ENCODE peak calls at places on chromosome 21, in seven cellular contexts. J, N, A, Y, Q, B and M are unnamed samples.

GRCh38 chr21:28207776-28208175 is 784.9 kb downstream of the LTN1 start:
- DNase-seq in J (no peak), N (no peak), A (no peak), Y (no peak), Q (no peak), B (peak), M (no peak)

GRCh38 chr21:29208044-29208665 is 77.7 kb downstream of the MAP3K7CL start:
- DNase-seq in J (no peak), N (no peak), A (no peak), Y (no peak), Q (no peak), B (no peak), M (no peak)

GRCh38 chr21:35940074-35940927 is 120.0 kb downstream of the SETD4 start:
- DNase-seq in J (peak), N (peak), A (no peak), Y (no peak), Q (peak), B (peak), M (no peak)

GRCh38 chr21:39885119-39885848 is 18.0 kb downstream of the PCP4 start:
- DNase-seq in J (peak), N (no peak), A (no peak), Y (no peak), Q (no peak), B (peak), M (no peak)

GRCh38 chr21:35291963-35292627 is 243.0 kb upstream of the RUNX1 start:
- DNase-seq in J (no peak), N (no peak), A (no peak), Y (no peak), Q (no peak), B (peak), M (no peak)

GRCh38 chr21:34888569-34889286 is 160.4 kb downstream of the RUNX1 start:
- DNase-seq in J (peak), N (peak), A (peak), Y (peak), Q (peak), B (peak), M (peak)

GRCh38 chr21:26469789-26470188 is 103.3 kb downstream of the CYYR1 start:
- DNase-seq in J (no peak), N (peak), A (no peak), Y (no peak), Q (no peak), B (peak), M (no peak)

GRCh38 chr21:17818158-17819113 is 720 bp downstream of the C21orf91 start:
- DNase-seq in J (peak), N (no peak), A (no peak), Y (no peak), Q (peak), B (peak), M (peak)

GRCh38 chr21:38678827-38679226 is 126.9 kb upstream of the ETS2 start:
- DNase-seq in J (no peak), N (no peak), A (no peak), Y (no peak), Q (no peak), B (no peak), M (no peak)

GRCh38 chr21:16194851-16195251 is 465.1 kb downstream of the USP25 start:
- DNase-seq in J (peak), N (peak), A (no peak), Y (no peak), Q (no peak), B (peak), M (no peak)

GRCh38 chr21:19343711-19344110 is 940.1 kb upstream of the TMPRSS15 start:
- DNase-seq in J (no peak), N (no peak), A (no peak), Y (no peak), Q (no peak), B (no peak), M (no peak)

GRCh38 chr21:34693192-34693810 is 24.5 kb downstream of the CLIC6 start:
- DNase-seq in J (peak), N (peak), A (no peak), Y (no peak), Q (peak), B (peak), M (no peak)

GRCh38 chr21:33078907-33079582 is 9.1 kb downstream of the OLIG1 start:
- DNase-seq in J (no peak), N (no peak), A (no peak), Y (no peak), Q (no peak), B (peak), M (no peak)
- TF ChIP-seq CTCF in J (peak), N (no peak), A (no peak), Y (no peak), Q (no peak), B (no peak), M (no peak)

DNA sequence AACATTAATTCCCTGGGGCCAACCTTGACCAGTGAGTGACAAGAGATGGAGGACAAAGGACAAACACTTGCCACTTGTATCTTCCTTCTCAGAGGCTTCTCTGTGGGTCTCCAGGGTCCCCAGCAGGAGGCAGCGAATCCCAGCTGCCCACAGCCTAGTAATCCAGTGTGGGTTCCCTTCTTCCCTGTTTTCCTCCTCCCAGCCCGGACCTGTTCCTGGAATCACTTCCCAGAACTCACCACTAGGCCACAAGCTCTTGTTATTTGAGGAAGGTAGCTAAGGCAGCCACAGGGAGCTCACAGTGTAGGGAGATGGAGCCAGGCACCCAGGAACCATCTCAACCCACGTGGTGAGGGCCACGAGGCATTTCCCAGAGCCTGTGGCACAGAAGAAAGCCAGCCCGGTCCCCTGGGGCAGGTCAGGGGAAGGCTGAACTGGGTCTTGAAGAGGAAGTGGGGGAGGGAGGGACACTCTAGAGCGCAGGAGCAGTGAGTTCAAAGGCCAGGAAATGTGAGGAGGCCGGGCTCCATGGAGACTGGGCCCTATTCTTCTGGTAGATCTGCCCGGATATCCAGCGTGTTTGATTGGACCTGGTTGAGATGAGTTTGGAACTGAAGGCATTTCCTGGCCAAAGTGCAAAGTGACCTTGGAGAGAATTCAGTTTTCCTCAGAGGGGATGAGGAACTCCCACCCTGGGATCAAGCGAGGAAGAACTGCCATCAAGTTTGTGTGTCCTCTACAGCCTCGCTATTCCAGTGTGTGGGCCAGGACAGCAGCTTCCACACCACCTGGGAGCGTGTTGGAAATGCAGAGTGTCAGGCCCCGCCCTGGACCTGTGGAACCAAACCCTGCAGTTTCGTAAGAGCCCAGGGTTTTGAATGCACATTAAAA is 20.3 kb upstream of the C2CD2 start:
- DNase-seq in J (no peak), N (peak), A (no peak), Y (no peak), Q (peak), B (no peak), M (peak)
- TF ChIP-seq CTCF in J (peak), N (no peak), A (no peak), Y (no peak), Q (no peak), B (no peak), M (no peak)

GRCh38 chr21:37101384-37101783 is 28.3 kb downstream of the TTC3 start:
- DNase-seq in J (no peak), N (no peak), A (no peak), Y (no peak), Q (no peak), B (peak), M (no peak)
- TF ChIP-seq CTCF in J (no peak), N (no peak), A (no peak), Y (no peak), Q (no peak), B (no peak), M (no peak)

DNA sequence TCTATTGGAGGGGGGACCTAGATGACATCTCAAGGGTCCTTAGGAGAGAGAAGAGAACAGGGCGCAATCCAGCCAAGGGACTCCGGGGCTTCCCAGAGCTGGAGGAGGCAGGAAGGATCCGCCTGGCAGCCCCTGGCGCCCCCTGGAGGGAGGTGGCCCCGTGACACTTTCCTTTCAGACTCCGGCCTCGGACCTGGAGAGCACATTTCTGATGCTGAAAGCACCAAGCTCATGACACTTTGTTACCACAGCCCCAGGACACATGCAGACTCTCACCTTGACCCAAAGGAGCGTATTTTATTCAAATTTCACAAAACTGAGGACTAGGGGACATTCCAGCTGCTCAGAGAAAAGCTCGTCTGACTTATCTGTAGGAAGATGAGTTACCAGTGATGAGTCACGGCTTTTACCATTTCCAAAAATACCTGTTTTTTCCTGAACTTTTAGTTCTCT is 21.4 kb upstream of the POFUT2 start:
- DNase-seq in J (peak), N (no peak), A (no peak), Y (no peak), Q (peak), B (peak), M (no peak)
- TF ChIP-seq CTCF in J (peak), N (peak), A (peak), Y (peak), Q (peak), B (peak), M (peak)

DNA sequence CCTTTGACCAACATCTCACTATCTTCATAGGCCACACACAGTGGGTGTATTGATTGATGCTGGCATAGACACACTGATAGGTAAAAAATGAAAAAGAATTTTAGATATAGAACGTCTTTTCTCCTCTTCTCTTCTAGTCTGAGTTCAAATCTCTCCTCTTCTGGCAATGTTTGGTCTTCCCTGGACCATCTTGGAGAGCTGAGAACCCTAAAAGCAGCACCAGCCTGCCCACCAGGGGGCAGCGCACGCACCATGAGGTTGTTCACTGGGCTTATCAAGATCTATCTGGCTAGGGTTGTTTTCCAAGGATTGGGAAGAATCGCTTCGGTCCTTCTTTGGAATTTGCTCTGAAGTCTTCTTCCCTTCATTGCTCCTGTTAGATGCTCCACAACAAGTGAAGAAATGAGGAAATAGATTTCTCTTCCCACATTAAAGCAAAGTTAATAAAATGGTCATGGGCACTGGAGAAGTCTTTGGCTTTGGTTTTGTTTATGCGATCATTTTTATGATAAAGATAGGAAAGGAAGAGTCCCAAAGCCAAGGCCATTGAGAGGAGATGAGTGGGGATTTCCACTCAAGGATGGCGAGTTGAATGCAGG is 104.0 kb upstream of the OLIG2 start:
- DNase-seq in J (peak), N (no peak), A (no peak), Y (no peak), Q (peak), B (no peak), M (peak)
- TF ChIP-seq CTCF in J (peak), N (no peak), A (no peak), Y (no peak), Q (no peak), B (peak), M (peak)